ENCODE peak calls at places on chromosome 3, in five cellular contexts. One of them, this sample, is unnamed.

GRCh38 chr3:144390786-144391185 is 419.2 kb downstream of the DIPK2A start:
- DNase-seq in body of pancreas: no peak
- DNase-seq in left ventricle myocardium inferior: no peak
- DNase-seq in brain microvascular endothelial cell: no peak
- DNase-seq in sigmoid colon: no peak
- DNase-seq in this sample: no peak

GRCh38 chr3:48338635-48339034 is 5.2 kb upstream of the SPINK8 start:
- DNase-seq in body of pancreas: peak
- DNase-seq in sigmoid colon: no peak
- DNase-seq in brain microvascular endothelial cell: no peak
- DNase-seq in left ventricle myocardium inferior: no peak
- DNase-seq in this sample: no peak

GRCh38 chr3:45509038-45509767 is 85.3 kb upstream of the LIMD1 start:
- DNase-seq in body of pancreas: no peak
- DNase-seq in brain microvascular endothelial cell: peak
- DNase-seq in left ventricle myocardium inferior: no peak
- DNase-seq in sigmoid colon: no peak
- DNase-seq in this sample: peak

GRCh38 chr3:126487151-126487771 is 11.6 kb upstream of the ZXDC start:
- DNase-seq in sigmoid colon: no peak
- DNase-seq in body of pancreas: peak
- DNase-seq in left ventricle myocardium inferior: no peak
- DNase-seq in brain microvascular endothelial cell: no peak
- DNase-seq in this sample: peak

GRCh38 chr3:184635126-184635525 is 73.5 kb downstream of the EPHB3 start:
- DNase-seq in left ventricle myocardium inferior: peak
- DNase-seq in brain microvascular endothelial cell: no peak
- DNase-seq in sigmoid colon: no peak
- DNase-seq in body of pancreas: peak
- DNase-seq in this sample: no peak

GRCh38 chr3:71057526-71057894 is 526.0 kb downstream of the FOXP1 start:
- DNase-seq in left ventricle myocardium inferior: no peak
- DNase-seq in brain microvascular endothelial cell: no peak
- DNase-seq in sigmoid colon: no peak
- DNase-seq in body of pancreas: no peak
- DNase-seq in this sample: peak

GRCh38 chr3:24196526-24196925 is 251.4 kb downstream of the NR1D2 start:
- DNase-seq in sigmoid colon: no peak
- DNase-seq in body of pancreas: no peak
- DNase-seq in left ventricle myocardium inferior: no peak
- DNase-seq in brain microvascular endothelial cell: no peak
- DNase-seq in this sample: no peak

GRCh38 chr3:111979689-111980025 is 831 bp downstream of the ABHD10 start:
- DNase-seq in body of pancreas: no peak
- DNase-seq in sigmoid colon: no peak
- DNase-seq in brain microvascular endothelial cell: no peak
- DNase-seq in left ventricle myocardium inferior: no peak
- DNase-seq in this sample: no peak

GRCh38 chr3:88203537-88204143 is 53.9 kb downstream of the C3orf38 start:
- DNase-seq in sigmoid colon: peak
- DNase-seq in left ventricle myocardium inferior: peak
- DNase-seq in brain microvascular endothelial cell: peak
- DNase-seq in body of pancreas: peak
- DNase-seq in this sample: peak

GRCh38 chr3:126293370-126294082 is 63.7 kb downstream of the KLF15 start:
- DNase-seq in body of pancreas: no peak
- DNase-seq in brain microvascular endothelial cell: peak
- DNase-seq in sigmoid colon: peak
- DNase-seq in left ventricle myocardium inferior: peak
- DNase-seq in this sample: peak

GRCh38 chr3:160278210-160278609 is 53.0 kb downstream of the C3orf80 start:
- DNase-seq in sigmoid colon: no peak
- DNase-seq in brain microvascular endothelial cell: no peak
- DNase-seq in body of pancreas: no peak
- DNase-seq in left ventricle myocardium inferior: no peak
- DNase-seq in this sample: no peak

GRCh38 chr3:153901152-153901551 is 220.0 kb upstream of the ARHGEF26 start:
- DNase-seq in body of pancreas: no peak
- DNase-seq in left ventricle myocardium inferior: no peak
- DNase-seq in sigmoid colon: no peak
- DNase-seq in brain microvascular endothelial cell: no peak
- DNase-seq in this sample: no peak

GRCh38 chr3:32493437-32494414 is 8.9 kb downstream of the CMTM6 start:
- DNase-seq in sigmoid colon: no peak
- DNase-seq in body of pancreas: no peak
- DNase-seq in left ventricle myocardium inferior: no peak
- DNase-seq in brain microvascular endothelial cell: peak
- DNase-seq in this sample: peak

GRCh38 chr3:127217594-127218456 is 24.9 kb downstream of the PRR23E start:
- DNase-seq in body of pancreas: no peak
- DNase-seq in brain microvascular endothelial cell: no peak
- DNase-seq in sigmoid colon: no peak
- DNase-seq in left ventricle myocardium inferior: no peak
- DNase-seq in this sample: peak

GRCh38 chr3:183381673-183382072 is 46.7 kb downstream of the MCF2L2 start:
- DNase-seq in left ventricle myocardium inferior: no peak
- DNase-seq in brain microvascular endothelial cell: no peak
- DNase-seq in sigmoid colon: no peak
- DNase-seq in body of pancreas: no peak
- DNase-seq in this sample: no peak

GRCh38 chr3:5616873-5617272 is 429.4 kb downstream of the EDEM1 start:
- DNase-seq in brain microvascular endothelial cell: no peak
- DNase-seq in body of pancreas: no peak
- DNase-seq in left ventricle myocardium inferior: no peak
- DNase-seq in sigmoid colon: no peak
- DNase-seq in this sample: no peak

GRCh38 chr3:48747703-48748102 is 30.7 kb upstream of the IP6K2 start:
- DNase-seq in brain microvascular endothelial cell: no peak
- DNase-seq in body of pancreas: no peak
- DNase-seq in sigmoid colon: no peak
- DNase-seq in left ventricle myocardium inferior: peak
- DNase-seq in this sample: no peak

GRCh38 chr3:32757618-32758374 is 60.0 kb upstream of the TRIM71 start:
- DNase-seq in body of pancreas: no peak
- DNase-seq in left ventricle myocardium inferior: no peak
- DNase-seq in sigmoid colon: no peak
- DNase-seq in brain microvascular endothelial cell: no peak
- DNase-seq in this sample: no peak

GRCh38 chr3:126957776-126958637 is 24.9 kb upstream of the PLXNA1 start:
- DNase-seq in left ventricle myocardium inferior: peak
- DNase-seq in body of pancreas: peak
- DNase-seq in brain microvascular endothelial cell: no peak
- DNase-seq in sigmoid colon: peak
- DNase-seq in this sample: no peak

GRCh38 chr3:30356901-30357753 is 249.3 kb upstream of the TGFBR2 start:
- DNase-seq in left ventricle myocardium inferior: no peak
- DNase-seq in brain microvascular endothelial cell: no peak
- DNase-seq in sigmoid colon: no peak
- DNase-seq in body of pancreas: no peak
- DNase-seq in this sample: peak

GRCh38 chr3:184537885-184538599 is 23.5 kb upstream of the EPHB3 start:
- DNase-seq in sigmoid colon: peak
- DNase-seq in left ventricle myocardium inferior: no peak
- DNase-seq in body of pancreas: no peak
- DNase-seq in brain microvascular endothelial cell: no peak
- DNase-seq in this sample: no peak

GRCh38 chr3:58235970-58236369 is 1.6 kb upstream of the ABHD6 start:
- DNase-seq in brain microvascular endothelial cell: no peak
- DNase-seq in left ventricle myocardium inferior: no peak
- DNase-seq in body of pancreas: no peak
- DNase-seq in sigmoid colon: no peak
- DNase-seq in this sample: no peak

GRCh38 chr3:71541313-71541712 is 42.2 kb downstream of the FOXP1 start:
- DNase-seq in sigmoid colon: no peak
- DNase-seq in brain microvascular endothelial cell: no peak
- DNase-seq in left ventricle myocardium inferior: no peak
- DNase-seq in body of pancreas: no peak
- DNase-seq in this sample: no peak

GRCh38 chr3:155391583-155391982 is 98.1 kb upstream of the STRIT1 start:
- DNase-seq in brain microvascular endothelial cell: peak
- DNase-seq in left ventricle myocardium inferior: peak
- DNase-seq in sigmoid colon: peak
- DNase-seq in body of pancreas: peak
- DNase-seq in this sample: peak

GRCh38 chr3:74801924-74802323 is 187.5 kb upstream of the CNTN3 start:
- DNase-seq in brain microvascular endothelial cell: no peak
- DNase-seq in sigmoid colon: no peak
- DNase-seq in left ventricle myocardium inferior: no peak
- DNase-seq in body of pancreas: no peak
- DNase-seq in this sample: no peak

GRCh38 chr3:176953106-176954080 is 243.9 kb downstream of the TBL1XR1 start:
- DNase-seq in brain microvascular endothelial cell: peak
- DNase-seq in sigmoid colon: peak
- DNase-seq in left ventricle myocardium inferior: peak
- DNase-seq in body of pancreas: peak
- DNase-seq in this sample: peak

GRCh38 chr3:36700537-36701248 is 63.7 kb downstream of the DCLK3 start:
- DNase-seq in brain microvascular endothelial cell: peak
- DNase-seq in sigmoid colon: no peak
- DNase-seq in body of pancreas: peak
- DNase-seq in left ventricle myocardium inferior: peak
- DNase-seq in this sample: peak

GRCh38 chr3:110815008-110815583 is 256.5 kb upstream of the NECTIN3 start:
- DNase-seq in left ventricle myocardium inferior: no peak
- DNase-seq in brain microvascular endothelial cell: peak
- DNase-seq in sigmoid colon: no peak
- DNase-seq in body of pancreas: no peak
- DNase-seq in this sample: peak

GRCh38 chr3:104279617-104280016 is 1087.1 kb upstream of the ALCAM start:
- DNase-seq in left ventricle myocardium inferior: no peak
- DNase-seq in sigmoid colon: no peak
- DNase-seq in body of pancreas: no peak
- DNase-seq in brain microvascular endothelial cell: peak
- DNase-seq in this sample: peak

GRCh38 chr3:30012941-30013543 is 593.4 kb upstream of the TGFBR2 start:
- DNase-seq in body of pancreas: peak
- DNase-seq in left ventricle myocardium inferior: peak
- DNase-seq in brain microvascular endothelial cell: peak
- DNase-seq in sigmoid colon: peak
- DNase-seq in this sample: peak

GRCh38 chr3:59759298-59760169 is 709.7 kb upstream of the CFAP20DC start:
- DNase-seq in brain microvascular endothelial cell: no peak
- DNase-seq in body of pancreas: no peak
- DNase-seq in sigmoid colon: no peak
- DNase-seq in left ventricle myocardium inferior: no peak
- DNase-seq in this sample: peak

GRCh38 chr3:45597166-45597565 is 2.6 kb downstream of the LIMD1 start:
- DNase-seq in sigmoid colon: no peak
- DNase-seq in brain microvascular endothelial cell: peak
- DNase-seq in left ventricle myocardium inferior: no peak
- DNase-seq in body of pancreas: peak
- DNase-seq in this sample: peak

GRCh38 chr3:152281032-152281713 is 12.4 kb downstream of the MBNL1 start:
- DNase-seq in left ventricle myocardium inferior: no peak
- DNase-seq in body of pancreas: no peak
- DNase-seq in brain microvascular endothelial cell: no peak
- DNase-seq in sigmoid colon: no peak
- DNase-seq in this sample: no peak
- H3K4me3 ChIP-seq in left ventricle myocardium inferior: peak
- H3K4me3 ChIP-seq in body of pancreas: no peak
- H3K4me3 ChIP-seq in brain microvascular endothelial cell: no peak
- H3K4me3 ChIP-seq in sigmoid colon: no peak
- H3K4me3 ChIP-seq in this sample: no peak

GRCh38 chr3:181564222-181564621 is 147.5 kb upstream of the SOX2 start:
- DNase-seq in left ventricle myocardium inferior: no peak
- DNase-seq in body of pancreas: no peak
- DNase-seq in sigmoid colon: no peak
- DNase-seq in brain microvascular endothelial cell: no peak
- DNase-seq in this sample: peak
- TF ChIP-seq CTCF in left ventricle myocardium inferior: no peak
- TF ChIP-seq CTCF in body of pancreas: no peak
- TF ChIP-seq CTCF in sigmoid colon: no peak
- TF ChIP-seq CTCF in brain microvascular endothelial cell: no peak
- TF ChIP-seq CTCF in this sample: peak

DNA sequence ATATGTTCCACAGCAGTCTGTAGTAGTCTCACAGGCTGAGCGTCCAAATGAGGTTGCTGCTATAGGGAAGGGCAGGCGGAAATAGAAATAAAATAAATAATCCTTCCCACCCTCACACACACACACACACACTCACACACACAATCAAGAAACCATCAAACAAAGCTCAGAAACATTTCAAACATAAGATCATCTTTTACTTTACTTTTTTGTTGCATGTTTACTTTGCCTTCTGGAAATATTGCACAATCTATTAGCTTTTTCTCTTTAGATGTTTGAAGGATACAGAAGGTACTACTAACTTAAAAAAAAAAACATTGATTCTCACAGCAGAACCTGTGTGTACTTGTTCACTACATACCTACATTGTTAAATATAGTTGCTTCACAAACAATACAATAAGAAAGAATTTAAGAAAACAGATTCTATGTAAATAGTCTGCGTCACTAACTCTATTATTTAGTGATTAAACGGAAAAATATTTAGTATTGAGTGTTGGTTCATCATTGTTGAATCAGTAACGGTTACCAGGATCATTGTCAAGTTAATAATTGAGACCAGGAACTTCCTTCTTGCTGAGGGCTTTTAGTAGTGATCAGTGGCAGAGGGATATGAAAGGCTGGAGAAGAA is 20.5 kb downstream of the ALCAM start:
- DNase-seq in sigmoid colon: no peak
- DNase-seq in left ventricle myocardium inferior: no peak
- DNase-seq in body of pancreas: no peak
- DNase-seq in brain microvascular endothelial cell: no peak
- DNase-seq in this sample: peak
- H3K4me3 ChIP-seq in sigmoid colon: no peak
- H3K4me3 ChIP-seq in left ventricle myocardium inferior: no peak
- H3K4me3 ChIP-seq in body of pancreas: no peak
- H3K4me3 ChIP-seq in brain microvascular endothelial cell: no peak
- H3K4me3 ChIP-seq in this sample: no peak

GRCh38 chr3:138856799-138857198 is 22.1 kb upstream of the PIK3CB start:
- DNase-seq in sigmoid colon: no peak
- DNase-seq in brain microvascular endothelial cell: no peak
- DNase-seq in left ventricle myocardium inferior: no peak
- DNase-seq in body of pancreas: no peak
- DNase-seq in this sample: no peak
- TF ChIP-seq CTCF in sigmoid colon: no peak
- TF ChIP-seq CTCF in brain microvascular endothelial cell: no peak
- TF ChIP-seq CTCF in left ventricle myocardium inferior: no peak
- TF ChIP-seq CTCF in body of pancreas: no peak
- TF ChIP-seq CTCF in this sample: no peak

DNA sequence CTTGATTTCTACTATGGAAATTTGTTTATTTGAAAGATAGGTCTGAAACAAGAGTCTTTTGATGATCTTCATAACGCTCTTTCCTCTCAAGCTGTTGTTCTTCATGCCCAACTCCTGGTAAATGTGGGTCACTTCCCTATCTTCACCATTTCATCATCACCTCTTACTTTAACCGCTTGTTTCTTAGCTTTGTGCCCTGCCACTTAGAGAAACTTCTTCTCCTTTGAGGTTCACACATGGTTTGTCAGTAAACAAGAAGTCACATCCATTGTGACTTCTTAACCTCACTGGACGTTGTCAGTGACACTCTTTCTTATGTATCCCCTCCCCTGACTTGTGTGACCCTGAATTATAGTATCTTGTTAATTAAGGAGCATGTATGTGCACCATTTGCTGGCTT is 16.9 kb upstream of the P2RY13 start:
- DNase-seq in left ventricle myocardium inferior: no peak
- DNase-seq in body of pancreas: no peak
- DNase-seq in sigmoid colon: no peak
- DNase-seq in brain microvascular endothelial cell: no peak
- DNase-seq in this sample: no peak
- H3K4me3 ChIP-seq in left ventricle myocardium inferior: no peak
- H3K4me3 ChIP-seq in body of pancreas: no peak
- H3K4me3 ChIP-seq in sigmoid colon: no peak
- H3K4me3 ChIP-seq in brain microvascular endothelial cell: no peak
- H3K4me3 ChIP-seq in this sample: no peak